ENCODE peak calls at places on chromosomes 4 and X, in four cellular contexts. One of them, this sample, is unnamed.

GRCh38 chr4:26779224-26779623 is 81.4 kb upstream of the STIM2 start:
- DNase-seq in NCI-H2029: no peak
- DNase-seq in T-helper 1 cell: no peak
- DNase-seq in progenitor cell of endocrine pancreas: no peak
- DNase-seq in this sample: no peak

GRCh38 chr4:21347142-21347541 is 601.4 kb downstream of the KCNIP4 start:
- DNase-seq in NCI-H2029: no peak
- DNase-seq in T-helper 1 cell: no peak
- DNase-seq in progenitor cell of endocrine pancreas: no peak
- DNase-seq in this sample: no peak

GRCh38 chrX:115902995-115903394 is 267.5 kb upstream of the AGTR2 start:
- DNase-seq in NCI-H2029: no peak
- DNase-seq in T-helper 1 cell: no peak
- DNase-seq in progenitor cell of endocrine pancreas: no peak
- DNase-seq in this sample: no peak

GRCh38 chrX:38627683-38628082 is 66.3 kb downstream of the TSPAN7 start:
- DNase-seq in NCI-H2029: no peak
- DNase-seq in T-helper 1 cell: no peak
- DNase-seq in progenitor cell of endocrine pancreas: no peak
- DNase-seq in this sample: peak

GRCh38 chrX:152926279-152926678 is 28.4 kb downstream of the ZNF185 start:
- DNase-seq in NCI-H2029: peak
- DNase-seq in T-helper 1 cell: no peak
- DNase-seq in progenitor cell of endocrine pancreas: peak
- DNase-seq in this sample: peak

GRCh38 chr4:6772223-6772928 is 10.2 kb upstream of the KIAA0232 start:
- DNase-seq in NCI-H2029: no peak
- DNase-seq in T-helper 1 cell: no peak
- DNase-seq in progenitor cell of endocrine pancreas: no peak
- DNase-seq in this sample: no peak

GRCh38 chr4:160826339-160826679 is 1337.5 kb downstream of the FSTL5 start:
- DNase-seq in NCI-H2029: peak
- DNase-seq in T-helper 1 cell: no peak
- DNase-seq in progenitor cell of endocrine pancreas: no peak
- DNase-seq in this sample: no peak

GRCh38 chr4:140595065-140595464 is 26.3 kb upstream of the UCP1 start:
- DNase-seq in NCI-H2029: peak
- DNase-seq in T-helper 1 cell: no peak
- DNase-seq in progenitor cell of endocrine pancreas: no peak
- DNase-seq in this sample: peak

GRCh38 chr4:94548571-94548970 is 96.8 kb downstream of the PDLIM5 start:
- DNase-seq in NCI-H2029: no peak
- DNase-seq in T-helper 1 cell: no peak
- DNase-seq in progenitor cell of endocrine pancreas: no peak
- DNase-seq in this sample: no peak

GRCh38 chr4:40515398-40516293 is 114.0 kb downstream of the RBM47 start:
- DNase-seq in NCI-H2029: no peak
- DNase-seq in T-helper 1 cell: no peak
- DNase-seq in progenitor cell of endocrine pancreas: no peak
- DNase-seq in this sample: peak

GRCh38 chr4:153234923-153235322 is 30.7 kb downstream of the TRIM2 start:
- DNase-seq in NCI-H2029: no peak
- DNase-seq in T-helper 1 cell: no peak
- DNase-seq in progenitor cell of endocrine pancreas: no peak
- DNase-seq in this sample: no peak

GRCh38 chrX:18351774-18352173 is 2.7 kb downstream of the SCML2 start:
- DNase-seq in NCI-H2029: no peak
- DNase-seq in T-helper 1 cell: no peak
- DNase-seq in progenitor cell of endocrine pancreas: no peak
- DNase-seq in this sample: no peak